ENCODE peak calls at places on chromosomes 5 and 9, in four cellular contexts. Q is uterus, V is suprapubic skin, U is spleen. A is an unnamed sample. For H3K4me1, the result is how much of the 10 kb centered on the place peaks cover.

GRCh38 chr5:147407094-147407681 is 102.7 kb downstream of the DPYSL3 start:
- DNase-seq in V (no peak), Q (peak), U (no peak), A (no peak)

GRCh38 chr5:100647461-100648230 is 112.5 kb downstream of the FAM174A start:
- DNase-seq in Q (peak), V (peak), U (no peak), A (peak)

GRCh38 chr5:150320048-150320555 is 17.4 kb upstream of the ARSI start:
- DNase-seq in Q (peak), V (peak), U (no peak), A (no peak)

GRCh38 chr5:111232311-111233049 is 8.3 kb downstream of the CAMK4 start:
- DNase-seq in U (no peak), V (no peak), Q (no peak), A (no peak)

GRCh38 chr5:148660346-148660660 is 6.0 kb upstream of the HTR4 start:
- DNase-seq in V (no peak), Q (no peak), U (no peak), A (no peak)

GRCh38 chr9:78967557-78968212 is 604.1 kb upstream of the TLE4 start:
- DNase-seq in Q (no peak), V (no peak), U (no peak), A (no peak)

GRCh38 chr5:149656576-149657182 is 73.4 kb upstream of the PPARGC1B start:
- DNase-seq in V (no peak), Q (no peak), U (no peak), A (no peak)

GRCh38 chr9:81546498-81546897 is 142.8 kb downstream of the TLE1 start:
- DNase-seq in Q (no peak), U (no peak), V (no peak), A (no peak)

GRCh38 chr9:137269231-137269772 is 8.2 kb upstream of the TOR4A start:
- DNase-seq in U (peak), Q (peak), V (peak), A (peak)
- TF ChIP-seq POLR2A in U (no peak), Q (no peak), V (no peak), A (no peak)

DNA sequence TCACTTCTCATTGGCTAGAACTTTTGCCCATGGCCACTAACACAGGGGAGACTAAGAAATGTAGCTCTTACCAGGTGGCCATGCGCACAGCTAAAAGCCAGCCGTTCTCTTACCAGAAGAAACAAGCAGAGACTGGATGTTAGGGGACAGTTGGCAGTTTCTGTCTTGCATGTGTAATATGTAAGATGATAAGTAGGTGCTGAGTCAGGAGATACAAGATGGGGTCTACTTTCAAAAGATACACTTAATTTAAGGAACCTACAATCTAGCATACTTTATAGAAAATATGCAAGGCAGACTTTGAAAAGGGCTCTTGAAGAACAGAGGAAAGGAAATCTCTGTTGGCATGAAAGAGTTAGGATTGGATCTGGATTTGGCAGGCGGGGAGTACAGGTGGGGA is 244.5 kb downstream of the ZSWIM6 start:
- DNase-seq in U (no peak), V (no peak), Q (no peak), A (no peak)
- H3K4me1 ChIP-seq in U (under half), V (under half), Q (under half), A (under half)

GRCh38 chr5:72294473-72294872 is 25.6 kb downstream of the MRPS27 start:
- DNase-seq in U (no peak), V (no peak), Q (no peak), A (no peak)
- H3K27ac ChIP-seq in U (no peak), V (no peak), Q (no peak), A (no peak)

GRCh38 chr9:5626727-5627634 is 1.9 kb upstream of the RIC1 start:
- DNase-seq in V (no peak), Q (no peak), U (no peak), A (no peak)
- TF ChIP-seq POLR2A in V (peak), Q (no peak), U (no peak), A (peak)

GRCh38 chr5:119078870-119079269 is 8.0 kb downstream of the DMXL1 start:
- DNase-seq in Q (no peak), U (no peak), V (no peak), A (no peak)

GRCh38 chr5:119078071-119078846 is 7.4 kb downstream of the DMXL1 start:
- DNase-seq in U (no peak), Q (no peak), V (no peak), A (no peak)

GRCh38 chr5:119077444-119077843 is 6.6 kb downstream of the DMXL1 start:
- DNase-seq in V (no peak), Q (no peak), U (no peak), A (no peak)

GRCh38 chr5:119074419-119074818 is 3.5 kb downstream of the DMXL1 start:
- DNase-seq in Q (no peak), V (no peak), U (no peak), A (no peak)

GRCh38 chr5:119076080-119076479 is 5.2 kb downstream of the DMXL1 start:
- DNase-seq in V (no peak), Q (no peak), U (no peak), A (no peak)
- H3K4me1 ChIP-seq in V (half or more), Q (under half), U (half or more), A (under half)

DNA sequence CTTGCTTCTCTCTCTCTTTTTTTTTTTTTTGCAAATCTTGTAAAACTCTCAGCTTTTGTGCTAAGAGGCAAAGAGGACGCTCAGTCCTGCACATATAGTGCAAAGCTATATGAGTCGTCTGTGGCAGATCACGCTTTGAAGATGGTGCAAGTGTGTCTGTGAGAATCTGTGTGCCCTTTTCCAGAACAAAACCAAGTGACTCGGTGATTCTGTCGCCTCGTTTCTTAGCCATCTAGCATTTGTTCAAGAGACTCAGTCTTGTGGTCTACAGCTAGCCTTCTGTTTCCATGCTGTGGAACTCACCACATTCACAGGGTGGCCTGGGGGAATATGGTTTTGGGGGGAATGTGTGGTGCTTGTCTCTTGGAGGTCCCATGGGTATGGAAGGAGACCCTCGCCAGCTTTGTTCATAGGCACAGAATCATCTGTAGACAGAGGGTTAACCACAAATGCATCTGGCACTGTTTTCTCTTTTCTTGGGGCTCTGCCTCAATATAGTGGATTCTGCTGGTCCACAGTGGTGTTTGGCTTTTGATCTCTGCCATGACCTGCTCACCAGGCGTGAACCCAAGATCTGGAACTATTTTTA is 82.1 kb downstream of the C9orf152 start:
- DNase-seq in U (no peak), V (no peak), Q (no peak), A (no peak)
- H3K27ac ChIP-seq in U (peak), V (peak), Q (peak), A (peak)

GRCh38 chr9:129839324-129840023 is 4.2 kb downstream of the USP20 start:
- DNase-seq in Q (no peak), U (no peak), V (no peak), A (no peak)
- TF ChIP-seq POLR2A in Q (no peak), U (no peak), V (no peak), A (no peak)

GRCh38 chr9:136969150-136969549 is 8.2 kb upstream of the PTGDS start:
- DNase-seq in Q (no peak), V (no peak), U (no peak), A (no peak)

GRCh38 chr9:136971746-136972145 is 5.6 kb upstream of the PTGDS start:
- DNase-seq in U (no peak), Q (no peak), V (no peak), A (no peak)

GRCh38 chr9:136968333-136969127 is 8.8 kb upstream of the PTGDS start:
- DNase-seq in V (no peak), U (no peak), Q (no peak), A (no peak)

GRCh38 chr9:136970361-136970760 is 6.9 kb upstream of the PTGDS start:
- DNase-seq in V (no peak), U (no peak), Q (no peak), A (no peak)

GRCh38 chr9:136969774-136970173 is 7.5 kb upstream of the PTGDS start:
- DNase-seq in V (no peak), U (no peak), Q (no peak), A (no peak)
- H3K4me1 ChIP-seq in V (under half), U (half or more), Q (under half), A (under half)

DNA sequence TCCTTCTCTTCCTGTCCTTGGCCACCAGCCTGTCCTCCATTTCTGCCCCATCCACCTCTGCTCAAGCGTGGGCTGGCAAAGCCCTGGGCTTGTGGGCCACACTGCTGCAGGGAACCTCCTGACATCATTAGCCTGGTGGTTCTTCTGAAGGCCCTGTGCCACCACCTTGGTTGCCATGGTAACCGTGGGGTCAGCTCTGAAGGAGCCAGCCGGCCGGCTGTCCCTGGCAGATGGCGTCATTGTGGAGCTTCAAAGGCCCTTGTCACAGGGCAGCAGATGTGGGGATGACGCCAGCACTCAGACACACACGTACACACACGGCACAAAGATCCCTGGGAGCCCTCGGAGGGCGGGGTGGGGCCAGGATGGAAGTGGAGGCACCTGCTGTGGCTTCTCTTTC is 19.7 kb upstream of the RPL26L1 start:
- DNase-seq in V (no peak), Q (no peak), U (peak), A (no peak)
- H3K27ac ChIP-seq in V (no peak), Q (no peak), U (no peak), A (no peak)

A was measured in right lobe of liver.